ENCODE peak calls at places on chromosomes 11 and 22, in five cellular contexts. Q is NCI-H1092, L is AG08395, F is brain microvascular endothelial cell, O is ureter. Y is an unnamed sample.
A peak's percentile ranks its signal among the peaks of the same experiment; 100 is the strongest.

GRCh38 chr11:69301491-69302401 is 7.8 kb downstream of the MYEOV start:
- DNase-seq in Q (peak; percentile 43), L (peak; percentile 93), F (peak; percentile 83), O (peak; percentile 65), Y (peak; percentile 87)

GRCh38 chr22:17536269-17536668 is 27.0 kb upstream of the SLC25A18 start:
- DNase-seq in Q (no peak), L (peak; percentile 30), F (no peak), O (peak; percentile 53), Y (peak; percentile 49)

GRCh38 chr11:69280451-69280850 is 13.5 kb upstream of the MYEOV start:
- DNase-seq in Q (no peak), L (peak; percentile 52), F (peak; percentile 60), O (no peak), Y (no peak)

GRCh38 chr11:2435288-2436012 is 8.9 kb downstream of the TRPM5 start:
- DNase-seq in Q (no peak), L (no peak), F (no peak), O (no peak), Y (no peak)

GRCh38 chr11:8186429-8186828 is 17.6 kb upstream of the RIC3 start:
- DNase-seq in Q (no peak), L (no peak), F (no peak), O (no peak), Y (no peak)

GRCh38 chr22:19919701-19920363 is 21.7 kb upstream of the COMT start:
- DNase-seq in Q (no peak), L (no peak), F (no peak), O (no peak), Y (no peak)

GRCh38 chr11:62694455-62695167 is 5.3 kb upstream of the LRRN4CL start:
- DNase-seq in Q (peak; percentile 75), L (peak; percentile 83), F (peak; percentile 72), O (peak; percentile 82), Y (peak; percentile 81)

GRCh38 chr22:19756288-19757128 is 4.1 kb upstream of the TBX1 start:
- DNase-seq in Q (peak; percentile 14), L (peak; percentile 37), F (no peak), O (no peak), Y (peak; percentile 61)

GRCh38 chr11:90947930-90948329 is 725.1 kb upstream of the CHORDC1 start:
- DNase-seq in Q (no peak), L (no peak), F (no peak), O (no peak), Y (no peak)

GRCh38 chr11:76030286-76030685 is 176.0 kb downstream of the WNT11 start:
- DNase-seq in Q (no peak), L (no peak), F (peak; percentile 90), O (no peak), Y (no peak)

GRCh38 chr11:120208777-120209176 is 2.1 kb upstream of the OAF start:
- DNase-seq in Q (no peak), L (peak; percentile 67), F (peak; percentile 29), O (no peak), Y (peak; percentile 39)

GRCh38 chr11:30392221-30392784 is 69.4 kb downstream of the ARL14EP start:
- DNase-seq in Q (no peak), L (peak; percentile 6), F (no peak), O (no peak), Y (no peak)

GRCh38 chr11:120778692-120779490 is 245.0 kb upstream of the TBCEL start:
- DNase-seq in Q (no peak), L (no peak), F (no peak), O (no peak), Y (no peak)

GRCh38 chr11:75635009-75635909 is 33.6 kb downstream of the MAP6 start:
- DNase-seq in Q (peak; percentile 55), L (peak; percentile 72), F (peak; percentile 35), O (peak; percentile 52), Y (no peak)

GRCh38 chr11:2158291-2158737 is 2.7 kb downstream of the INS start:
- DNase-seq in Q (no peak), L (no peak), F (no peak), O (no peak), Y (no peak)

GRCh38 chr22:50167689-50168489 is 2.6 kb upstream of the PANX2 start:
- DNase-seq in Q (no peak), L (no peak), F (no peak), O (no peak), Y (no peak)

GRCh38 chr22:29661355-29661754 is 57.9 kb downstream of the NF2 start:
- DNase-seq in Q (no peak), L (peak; percentile 34), F (no peak), O (no peak), Y (no peak)

GRCh38 chr11:3345736-3346135 is 33.2 kb downstream of the ZNF195 start:
- DNase-seq in Q (no peak), L (no peak), F (no peak), O (no peak), Y (no peak)

GRCh38 chr11:45262900-45263299 is 23.2 kb downstream of the SYT13 start:
- DNase-seq in Q (peak; percentile 64), L (no peak), F (no peak), O (no peak), Y (no peak)

GRCh38 chr11:66718320-66718971 is 10.6 kb downstream of the SPTBN2 start:
- DNase-seq in Q (no peak), L (no peak), F (no peak), O (peak; percentile 75), Y (peak; percentile 45)

GRCh38 chr22:24410110-24410856 is 17.1 kb upstream of the ADORA2A start:
- DNase-seq in Q (no peak), L (peak; percentile 35), F (peak; percentile 40), O (no peak), Y (no peak)

GRCh38 chr11:19864141-19865120 is 151.8 kb downstream of the NAV2 start:
- DNase-seq in Q (no peak), L (no peak), F (peak; percentile 44), O (no peak), Y (no peak)

GRCh38 chr11:115676206-115676605 is 172.0 kb upstream of the CADM1 start:
- DNase-seq in Q (peak; percentile 7), L (no peak), F (no peak), O (no peak), Y (no peak)

GRCh38 chr11:130904380-130904779 is 11.9 kb downstream of the SNX19 start:
- DNase-seq in Q (no peak), L (peak; percentile 43), F (no peak), O (no peak), Y (no peak)

GRCh38 chr11:119624102-119624615 is 104.8 kb downstream of the NECTIN1 start:
- DNase-seq in Q (no peak), L (no peak), F (no peak), O (no peak), Y (no peak)

GRCh38 chr11:11332141-11332710 is 20.8 kb downstream of the CSNK2A3 start:
- DNase-seq in Q (no peak), L (no peak), F (no peak), O (no peak), Y (no peak)

GRCh38 chr11:288328-289144 is at the start of gene PGGHG:
- DNase-seq in Q (no peak), L (peak; percentile 93), F (no peak), O (peak; percentile 75), Y (peak; percentile 72)

GRCh38 chr11:87437844-87438223 is 400.1 kb downstream of the TMEM135 start:
- DNase-seq in Q (no peak), L (peak; percentile 57), F (no peak), O (no peak), Y (no peak)

GRCh38 chr22:44773082-44773481 is 20.7 kb downstream of the ARHGAP8 start:
- DNase-seq in Q (no peak), L (no peak), F (no peak), O (no peak), Y (no peak)

GRCh38 chr11:103714246-103714645 is 322.2 kb upstream of the DDI1 start:
- DNase-seq in Q (no peak), L (peak; percentile 20), F (no peak), O (no peak), Y (no peak)

GRCh38 chr11:69541001-69541285 is 59.5 kb downstream of the LINC01488 start:
- DNase-seq in Q (no peak), L (no peak), F (no peak), O (no peak), Y (no peak)

GRCh38 chr22:32803020-32803758 is 1.7 kb downstream of the TIMP3 start:
- DNase-seq in Q (no peak), L (peak; percentile 41), F (no peak), O (no peak), Y (no peak)

GRCh38 chr11:125842319-125842948 is 9.3 kb downstream of the PATE4 start:
- DNase-seq in Q (no peak), L (no peak), F (no peak), O (no peak), Y (no peak)

GRCh38 chr22:30383061-30383460 is 4.2 kb downstream of the RNF215 start:
- DNase-seq in Q (no peak), L (no peak), F (no peak), O (no peak), Y (no peak)

GRCh38 chr11:71986131-71986530 is 12.6 kb upstream of the IL18BP start:
- DNase-seq in Q (no peak), L (no peak), F (no peak), O (no peak), Y (no peak)

GRCh38 chr11:120973501-120973900 is 50.4 kb upstream of the TBCEL start:
- DNase-seq in Q (no peak), L (no peak), F (no peak), O (no peak), Y (no peak)

GRCh38 chr11:35276396-35276795 is 137.4 kb downstream of the CD44 start:
- DNase-seq in Q (no peak), L (peak; percentile 22), F (no peak), O (peak; percentile 64), Y (peak; percentile 46)

GRCh38 chr22:33000342-33001280 is 57.6 kb downstream of the SYN3 start:
- DNase-seq in Q (no peak), L (peak; percentile 75), F (peak; percentile 47), O (no peak), Y (no peak)